ENCODE peak calls at places on chromosomes 7 and 10, in four cellular contexts. T, K, Q and H are unnamed samples.

GRCh38 chr10:1048349-1048731 is 579 bp downstream of the IDI1 start:
- DNase-seq in T (no peak), K (peak), Q (no peak), H (peak)

GRCh38 chr10:132163278-132163765 is 23.4 kb upstream of the DPYSL4 start:
- DNase-seq in T (peak), K (peak), Q (no peak), H (peak)

GRCh38 chr7:15485431-15485830 is 76.4 kb downstream of the AGMO start:
- DNase-seq in T (no peak), K (no peak), Q (no peak), H (no peak)

GRCh38 chr10:11715815-11716494 is 26.2 kb upstream of the ECHDC3 start:
- DNase-seq in T (no peak), K (peak), Q (no peak), H (no peak)

GRCh38 chr10:75191821-75192568 is 18.6 kb upstream of the VDAC2 start:
- DNase-seq in T (peak), K (peak), Q (no peak), H (no peak)

GRCh38 chr7:106959753-106960152 is 84.8 kb upstream of the PRKAR2B start:
- DNase-seq in T (peak), K (no peak), Q (no peak), H (no peak)

GRCh38 chr7:1987084-1987535 is 245.6 kb downstream of the MAD1L1 start:
- DNase-seq in T (no peak), K (no peak), Q (no peak), H (no peak)

GRCh38 chr7:150400779-150401423 is 21.8 kb downstream of the ZNF775 start:
- DNase-seq in T (no peak), K (no peak), Q (no peak), H (no peak)

GRCh38 chr7:44854644-44855364 is 6.9 kb upstream of the H2AZ2 start:
- DNase-seq in T (no peak), K (no peak), Q (no peak), H (no peak)

GRCh38 chr10:46539596-46540411 is 16.7 kb downstream of the GPRIN2 start:
- DNase-seq in T (peak), K (peak), Q (no peak), H (no peak)

GRCh38 chr10:16910795-16911164 is 93.6 kb upstream of the RSU1 start:
- DNase-seq in T (no peak), K (no peak), Q (no peak), H (no peak)

GRCh38 chr7:131105803-131106680 is 221.6 kb upstream of the MKLN1 start:
- DNase-seq in T (peak), K (peak), Q (no peak), H (peak)

GRCh38 chr7:74485611-74486010 is 31.9 kb downstream of the GTF2IRD1 start:
- DNase-seq in T (no peak), K (no peak), Q (no peak), H (no peak)

GRCh38 chr7:106018566-106019338 is 55.7 kb downstream of the CDHR3 start:
- DNase-seq in T (no peak), K (no peak), Q (no peak), H (no peak)

GRCh38 chr7:27640914-27641570 is 21.6 kb downstream of the HIBADH start:
- DNase-seq in T (peak), K (peak), Q (no peak), H (no peak)

GRCh38 chr10:115998301-115998700 is 274.7 kb downstream of the GFRA1 start:
- DNase-seq in T (no peak), K (no peak), Q (no peak), H (no peak)

GRCh38 chr7:106462365-106462859 is 177.6 kb upstream of the NAMPT start:
- DNase-seq in T (no peak), K (peak), Q (peak), H (peak)

GRCh38 chr10:99872367-99873162 is 90.1 kb downstream of the ABCC2 start:
- DNase-seq in T (no peak), K (peak), Q (no peak), H (no peak)

GRCh38 chr7:92768501-92769360 is 67.6 kb downstream of the CDK6 start:
- DNase-seq in T (no peak), K (no peak), Q (peak), H (peak)

GRCh38 chr10:60732240-60733188 is 45.8 kb upstream of the CDK1 start:
- DNase-seq in T (no peak), K (no peak), Q (no peak), H (no peak)

GRCh38 chr7:101315336-101315735 is 6.3 kb downstream of the IFT22 start:
- DNase-seq in T (peak), K (peak), Q (no peak), H (peak)

GRCh38 chr7:82722946-82723345 is 279.4 kb upstream of the CACNA2D1 start:
- DNase-seq in T (no peak), K (no peak), Q (no peak), H (no peak)

GRCh38 chr7:22858640-22859561 is 36.3 kb upstream of the TOMM7 start:
- DNase-seq in T (peak), K (no peak), Q (no peak), H (no peak)

GRCh38 chr10:49219248-49219647 is 31.1 kb upstream of the TMEM273 start:
- DNase-seq in T (no peak), K (no peak), Q (no peak), H (no peak)

GRCh38 chr10:44520651-44521050 is 135.8 kb upstream of the CXCL12 start:
- DNase-seq in T (no peak), K (no peak), Q (no peak), H (no peak)

GRCh38 chr7:137283147-137283546 is 60.4 kb downstream of the PTN start:
- DNase-seq in T (no peak), K (no peak), Q (no peak), H (no peak)

GRCh38 chr7:23012797-23013714 is 874 bp downstream of the HYCC1 start:
- DNase-seq in T (peak), K (peak), Q (no peak), H (peak)

GRCh38 chr10:100878291-100878910 is 34.4 kb upstream of the SLF2 start:
- DNase-seq in T (peak), K (peak), Q (no peak), H (peak)

GRCh38 chr7:142933624-142934023 is at the start of gene TRPV5:
- DNase-seq in T (no peak), K (no peak), Q (no peak), H (no peak)

GRCh38 chr10:113169853-113170455 is 219.9 kb downstream of the TCF7L2 start:
- DNase-seq in T (no peak), K (no peak), Q (peak), H (no peak)

GRCh38 chr7:82548141-82548688 is 104.6 kb upstream of the CACNA2D1 start:
- DNase-seq in T (no peak), K (no peak), Q (no peak), H (no peak)

DNA sequence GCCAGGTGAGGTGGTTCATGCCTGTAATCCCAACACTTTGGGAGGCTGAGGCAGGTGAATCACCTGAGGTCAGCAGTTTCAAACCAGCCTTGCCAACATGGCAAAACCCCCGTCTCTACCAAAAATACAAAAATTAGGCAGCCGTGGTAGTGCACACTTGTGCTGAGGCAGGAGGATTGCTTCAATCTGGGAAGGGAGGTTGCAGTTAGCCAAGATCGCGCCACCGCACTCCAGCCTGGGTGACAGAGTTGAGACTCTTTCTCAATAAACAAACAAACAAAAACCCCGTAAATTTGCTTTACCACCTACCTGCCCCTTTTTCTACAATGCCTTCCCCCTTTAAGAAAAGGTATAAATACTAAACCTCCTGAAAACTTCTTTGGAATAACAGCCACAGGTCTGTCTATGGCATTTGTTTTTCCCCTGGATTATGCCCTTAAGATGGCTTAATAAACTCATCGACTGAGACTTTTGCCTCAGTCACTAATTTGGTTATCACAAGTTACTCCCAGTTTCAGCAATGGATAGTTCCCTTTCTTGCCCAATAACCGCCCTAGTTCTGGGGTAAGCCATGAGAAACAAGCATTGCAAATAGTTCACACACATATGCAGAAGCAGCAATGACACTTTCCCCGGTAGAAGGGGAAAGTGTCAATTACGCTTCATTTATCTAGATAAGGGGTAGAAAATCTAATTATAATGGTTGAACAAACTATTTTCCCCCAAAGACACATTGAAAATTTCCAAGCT is 52.8 kb upstream of the SVIL start:
- DNase-seq in T (no peak), K (no peak), Q (no peak), H (no peak)
- TF ChIP-seq PBX3 in T (no peak), K (no peak), Q (no peak), H (no peak)

GRCh38 chr10:86019141-86019540 is 347.5 kb downstream of the GRID1 start:
- DNase-seq in T (no peak), K (no peak), Q (no peak), H (no peak)
- TF ChIP-seq PBX3 in T (no peak), K (no peak), Q (no peak), H (no peak)

GRCh38 chr7:139192014-139192706 is 38.9 kb upstream of the UBN2 start:
- DNase-seq in T (no peak), K (no peak), Q (no peak), H (no peak)
- TF ChIP-seq PBX3 in T (no peak), K (no peak), Q (no peak), H (no peak)

DNA sequence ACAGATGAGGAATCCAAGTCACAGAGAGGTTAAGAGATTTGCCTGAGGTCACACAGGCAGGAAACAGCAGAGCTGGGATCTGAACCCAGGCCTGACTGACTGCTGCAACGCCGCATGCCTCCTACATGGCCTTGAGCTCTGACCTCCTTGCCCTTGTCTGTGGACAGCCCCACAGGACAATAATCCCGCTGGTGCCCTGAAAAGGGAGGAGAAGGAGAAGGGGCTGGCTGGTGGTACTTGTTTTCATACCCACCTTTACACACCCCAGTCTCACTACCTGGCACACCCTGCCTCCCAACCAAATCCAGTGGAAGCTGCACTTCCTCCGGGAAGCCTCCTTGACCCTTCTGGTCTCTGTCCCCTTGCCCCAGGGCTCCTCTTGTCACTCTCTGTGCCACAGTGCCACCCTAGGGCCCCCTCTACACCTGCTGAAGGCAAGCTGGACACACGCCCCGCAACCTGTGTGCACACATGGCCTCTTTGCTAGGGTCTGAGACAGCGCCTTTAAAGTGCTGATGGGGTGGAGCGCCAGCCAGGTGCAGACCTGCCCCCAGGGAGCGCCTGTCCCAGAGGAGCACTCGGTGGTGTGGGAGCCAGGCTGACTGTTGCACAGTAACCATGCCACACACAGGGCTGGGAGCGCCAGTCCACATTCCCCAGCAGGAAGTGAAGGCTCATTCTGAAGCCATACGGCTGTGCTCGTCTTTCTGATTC is 38.6 kb downstream of the ZCCHC24 start:
- DNase-seq in T (no peak), K (no peak), Q (no peak), H (no peak)
- TF ChIP-seq PBX3 in T (no peak), K (no peak), Q (no peak), H (no peak)

GRCh38 chr7:138632866-138633602 is 68.1 kb downstream of the SVOPL start:
- DNase-seq in T (no peak), K (no peak), Q (no peak), H (no peak)
- TF ChIP-seq PBX3 in T (no peak), K (no peak), Q (no peak), H (no peak)

GRCh38 chr7:126791306-126791705 is 461.4 kb downstream of the GRM8 start:
- DNase-seq in T (no peak), K (no peak), Q (no peak), H (no peak)

GRCh38 chr7:126790763-126791162 is 462.0 kb downstream of the GRM8 start:
- DNase-seq in T (no peak), K (no peak), Q (no peak), H (no peak)

GRCh38 chr7:126792501-126792900 is 460.2 kb downstream of the GRM8 start:
- DNase-seq in T (no peak), K (no peak), Q (no peak), H (no peak)
- TF ChIP-seq PBX3 in T (no peak), K (no peak), Q (no peak), H (no peak)

GRCh38 chr7:135745702-135746312 is 2.8 kb downstream of the FAM180A start:
- DNase-seq in T (peak), K (no peak), Q (no peak), H (no peak)
- TF ChIP-seq PBX3 in T (no peak), K (no peak), Q (no peak), H (peak)

GRCh38 chr7:157930441-157930840 is 593.6 kb downstream of the DNAJB6 start:
- DNase-seq in T (no peak), K (no peak), Q (no peak), H (no peak)

GRCh38 chr7:157927313-157927925 is 590.6 kb downstream of the DNAJB6 start:
- DNase-seq in T (no peak), K (no peak), Q (no peak), H (no peak)

GRCh38 chr7:157928171-157928794 is 591.5 kb downstream of the DNAJB6 start:
- DNase-seq in T (no peak), K (no peak), Q (no peak), H (no peak)

GRCh38 chr7:157929671-157930070 is 592.9 kb downstream of the DNAJB6 start:
- DNase-seq in T (no peak), K (no peak), Q (no peak), H (no peak)

DNA sequence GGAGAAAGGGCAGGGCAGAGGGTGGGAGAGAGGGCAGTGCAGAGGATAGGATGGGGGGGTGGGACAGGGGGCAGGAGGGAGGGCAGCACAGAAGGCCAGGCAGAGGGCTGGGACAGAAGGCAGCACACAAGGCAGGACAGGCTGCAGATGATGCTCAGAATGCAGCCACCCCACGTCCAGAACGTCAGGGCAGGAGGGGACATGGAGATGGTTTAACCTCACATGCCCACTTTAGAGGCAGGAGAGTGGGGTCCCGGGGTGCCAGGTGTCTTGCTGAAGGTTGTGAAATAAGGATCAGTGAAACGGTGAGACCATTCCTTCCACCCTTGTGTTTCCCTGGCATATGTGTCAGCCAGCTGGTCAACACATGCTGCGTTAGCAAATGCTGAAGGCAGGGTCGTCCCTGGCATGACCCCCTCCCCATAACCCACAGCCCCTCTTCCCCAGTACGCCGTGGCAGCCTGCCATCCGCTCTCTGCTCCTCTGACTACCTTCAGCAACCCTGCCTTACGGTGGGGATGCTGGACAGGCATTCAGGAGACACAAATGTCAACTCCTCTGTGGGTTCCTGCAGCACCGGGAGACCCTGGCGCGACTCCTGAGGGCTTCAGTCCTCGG is 592.1 kb downstream of the DNAJB6 start:
- DNase-seq in T (no peak), K (no peak), Q (no peak), H (no peak)
- TF ChIP-seq PBX3 in T (no peak), K (no peak), Q (no peak), H (no peak)

DNA sequence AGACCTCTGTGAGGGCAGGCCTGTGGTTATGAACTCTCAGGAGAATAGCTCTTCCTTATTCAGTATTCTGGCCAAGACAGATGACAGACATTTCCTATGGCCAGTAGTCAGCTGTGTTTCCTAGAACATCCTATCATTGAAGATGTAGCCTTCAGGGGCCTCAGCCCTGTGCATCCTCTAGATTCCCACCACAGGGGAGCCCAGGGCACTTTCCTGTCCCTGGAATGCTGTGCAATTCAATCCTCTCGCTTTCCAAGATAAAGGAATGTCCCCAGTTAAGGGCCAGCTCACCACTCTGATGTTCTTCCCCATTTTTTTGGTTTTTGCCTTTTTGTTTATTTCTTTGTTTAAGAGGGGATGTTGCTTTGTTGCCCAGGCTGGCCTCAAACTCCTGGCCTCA is 578.8 kb upstream of the C7orf33 start:
- DNase-seq in T (no peak), K (no peak), Q (no peak), H (no peak)
- TF ChIP-seq PBX3 in T (no peak), K (no peak), Q (no peak), H (no peak)

GRCh38 chr10:69502589-69502988 is 51.3 kb downstream of the TSPAN15 start:
- DNase-seq in T (no peak), K (no peak), Q (no peak), H (no peak)

GRCh38 chr10:69504576-69505250 is 53.4 kb downstream of the TSPAN15 start:
- DNase-seq in T (no peak), K (no peak), Q (no peak), H (no peak)

GRCh38 chr10:69503896-69504265 is 52.6 kb downstream of the TSPAN15 start:
- DNase-seq in T (no peak), K (no peak), Q (no peak), H (no peak)

GRCh38 chr10:69501657-69502056 is 50.4 kb downstream of the TSPAN15 start:
- DNase-seq in T (no peak), K (no peak), Q (no peak), H (no peak)

GRCh38 chr10:69503001-69503895 is 52.0 kb downstream of the TSPAN15 start:
- DNase-seq in T (no peak), K (no peak), Q (no peak), H (no peak)
- TF ChIP-seq PBX3 in T (no peak), K (no peak), Q (no peak), H (no peak)